ENCODE peak calls at places on chromosomes 12 and 14, in five cellular contexts. One of them, this sample, is unnamed.

GRCh38 chr14:59918824-59919581 is 941 bp upstream of the LRRC9 start:
- DNase-seq in A549: peak; percentile 28
- DNase-seq in AG10803: peak; percentile 31
- DNase-seq in astrocyte of the spinal cord: peak; percentile 55
- DNase-seq in spleen: no peak
- DNase-seq in this sample: peak; percentile 50

GRCh38 chr14:32472081-32472480 is 143.0 kb downstream of the AKAP6 start:
- DNase-seq in AG10803: no peak
- DNase-seq in astrocyte of the spinal cord: no peak
- DNase-seq in spleen: no peak
- DNase-seq in A549: no peak
- DNase-seq in this sample: no peak

GRCh38 chr12:106584104-106585064 is 1.6 kb downstream of the RFX4 start:
- DNase-seq in astrocyte of the spinal cord: no peak
- DNase-seq in spleen: no peak
- DNase-seq in A549: peak; percentile 15
- DNase-seq in AG10803: no peak
- DNase-seq in this sample: no peak

GRCh38 chr12:59699408-59700144 is 103.7 kb downstream of the SLC16A7 start:
- DNase-seq in astrocyte of the spinal cord: peak; percentile 13
- DNase-seq in AG10803: peak; percentile 91
- DNase-seq in spleen: no peak
- DNase-seq in A549: no peak
- DNase-seq in this sample: peak; percentile 9

GRCh38 chr12:78099806-78100205 is 269.1 kb downstream of the NAV3 start:
- DNase-seq in astrocyte of the spinal cord: no peak
- DNase-seq in AG10803: no peak
- DNase-seq in A549: no peak
- DNase-seq in spleen: no peak
- DNase-seq in this sample: no peak

GRCh38 chr12:70364695-70365397 is 1.2 kb upstream of the KCNMB4 start:
- DNase-seq in spleen: no peak
- DNase-seq in A549: peak; percentile 6
- DNase-seq in AG10803: no peak
- DNase-seq in astrocyte of the spinal cord: no peak
- DNase-seq in this sample: no peak

GRCh38 chr14:62125793-62126192 is 363.6 kb downstream of the SNAPC1 start:
- DNase-seq in astrocyte of the spinal cord: no peak
- DNase-seq in spleen: no peak
- DNase-seq in A549: no peak
- DNase-seq in AG10803: no peak
- DNase-seq in this sample: no peak

GRCh38 chr12:115134298-115134697 is 450.3 kb upstream of the TBX3 start:
- DNase-seq in spleen: no peak
- DNase-seq in AG10803: no peak
- DNase-seq in astrocyte of the spinal cord: no peak
- DNase-seq in A549: no peak
- DNase-seq in this sample: no peak

GRCh38 chr14:52355016-52355430 is 40.9 kb downstream of the PTGER2 start:
- DNase-seq in astrocyte of the spinal cord: peak; percentile 94
- DNase-seq in spleen: no peak
- DNase-seq in A549: no peak
- DNase-seq in AG10803: peak; percentile 96
- DNase-seq in this sample: peak; percentile 95

GRCh38 chr14:98591161-98591560 is 680.8 kb downstream of the BCL11B start:
- DNase-seq in A549: no peak
- DNase-seq in spleen: no peak
- DNase-seq in AG10803: no peak
- DNase-seq in astrocyte of the spinal cord: no peak
- DNase-seq in this sample: no peak

GRCh38 chr12:49364989-49365388 is 2.3 kb upstream of the SPATS2 start:
- DNase-seq in spleen: no peak
- DNase-seq in A549: no peak
- DNase-seq in astrocyte of the spinal cord: peak; percentile 75
- DNase-seq in AG10803: peak; percentile 63
- DNase-seq in this sample: no peak

GRCh38 chr14:20560961-20561360 is at the start of gene RNASE9:
- DNase-seq in spleen: no peak
- DNase-seq in A549: no peak
- DNase-seq in astrocyte of the spinal cord: no peak
- DNase-seq in AG10803: no peak
- DNase-seq in this sample: no peak

GRCh38 chr12:109087250-109087649 is 6.0 kb downstream of the ALKBH2 start:
- DNase-seq in A549: no peak
- DNase-seq in spleen: no peak
- DNase-seq in AG10803: no peak
- DNase-seq in astrocyte of the spinal cord: no peak
- DNase-seq in this sample: no peak

GRCh38 chr14:65937804-65938316 is 525.3 kb downstream of the FUT8 start:
- DNase-seq in astrocyte of the spinal cord: no peak
- DNase-seq in spleen: no peak
- DNase-seq in A549: no peak
- DNase-seq in AG10803: no peak
- DNase-seq in this sample: no peak

GRCh38 chr14:98513558-98513957 is 758.4 kb downstream of the BCL11B start:
- DNase-seq in A549: no peak
- DNase-seq in AG10803: no peak
- DNase-seq in spleen: no peak
- DNase-seq in astrocyte of the spinal cord: no peak
- DNase-seq in this sample: no peak

GRCh38 chr14:39488600-39488999 is 56.4 kb upstream of the FBXO33 start:
- DNase-seq in A549: no peak
- DNase-seq in astrocyte of the spinal cord: peak; percentile 12
- DNase-seq in AG10803: peak; percentile 3
- DNase-seq in spleen: no peak
- DNase-seq in this sample: no peak

GRCh38 chr12:96094201-96094600 is 58.8 kb upstream of the LTA4H start:
- DNase-seq in AG10803: no peak
- DNase-seq in A549: no peak
- DNase-seq in astrocyte of the spinal cord: peak; percentile 28
- DNase-seq in spleen: no peak
- DNase-seq in this sample: no peak

GRCh38 chr14:70882771-70883492 is 24.3 kb upstream of the PCNX1 start:
- DNase-seq in AG10803: peak; percentile 68
- DNase-seq in astrocyte of the spinal cord: peak; percentile 62
- DNase-seq in spleen: no peak
- DNase-seq in A549: no peak
- DNase-seq in this sample: no peak

GRCh38 chr12:96187675-96188355 is 6.4 kb upstream of the ELK3 start:
- DNase-seq in astrocyte of the spinal cord: no peak
- DNase-seq in A549: no peak
- DNase-seq in spleen: no peak
- DNase-seq in AG10803: no peak
- DNase-seq in this sample: no peak

GRCh38 chr14:73295198-73295796 is 58.0 kb downstream of the PAPLN start:
- DNase-seq in spleen: no peak
- DNase-seq in astrocyte of the spinal cord: peak; percentile 60
- DNase-seq in AG10803: peak; percentile 35
- DNase-seq in A549: peak; percentile 43
- DNase-seq in this sample: peak; percentile 31

GRCh38 chr14:72898448-72898847 is 4.5 kb upstream of the DPF3 start:
- DNase-seq in AG10803: no peak
- DNase-seq in astrocyte of the spinal cord: no peak
- DNase-seq in A549: no peak
- DNase-seq in spleen: no peak
- DNase-seq in this sample: no peak

GRCh38 chr14:33567003-33567735 is 383.7 kb downstream of the EGLN3 start:
- DNase-seq in spleen: no peak
- DNase-seq in A549: no peak
- DNase-seq in AG10803: no peak
- DNase-seq in astrocyte of the spinal cord: no peak
- DNase-seq in this sample: no peak

GRCh38 chr12:127149226-127149964 is 1117.6 kb upstream of the TMEM132C start:
- DNase-seq in AG10803: peak; percentile 96
- DNase-seq in spleen: no peak
- DNase-seq in astrocyte of the spinal cord: peak; percentile 65
- DNase-seq in A549: no peak
- DNase-seq in this sample: peak; percentile 60

GRCh38 chr12:125518074-125518473 is 452.8 kb downstream of the AACS start:
- DNase-seq in spleen: no peak
- DNase-seq in A549: no peak
- DNase-seq in AG10803: no peak
- DNase-seq in astrocyte of the spinal cord: peak; percentile 5
- DNase-seq in this sample: peak; percentile 37

GRCh38 chr12:45731376-45731775 is 1.9 kb downstream of the ARID2 start:
- DNase-seq in AG10803: no peak
- DNase-seq in A549: no peak
- DNase-seq in astrocyte of the spinal cord: no peak
- DNase-seq in spleen: no peak
- DNase-seq in this sample: no peak

GRCh38 chr14:95064256-95064655 is 93.1 kb downstream of the DICER1 start:
- DNase-seq in astrocyte of the spinal cord: no peak
- DNase-seq in A549: no peak
- DNase-seq in spleen: no peak
- DNase-seq in AG10803: no peak
- DNase-seq in this sample: no peak

GRCh38 chr12:75744607-75745256 is 233.3 kb upstream of the KRR1 start:
- DNase-seq in astrocyte of the spinal cord: no peak
- DNase-seq in spleen: no peak
- DNase-seq in A549: no peak
- DNase-seq in AG10803: no peak
- DNase-seq in this sample: no peak

GRCh38 chr12:108980831-108981618 is 39.8 kb downstream of the SVOP start:
- DNase-seq in AG10803: peak; percentile 85
- DNase-seq in astrocyte of the spinal cord: peak; percentile 20
- DNase-seq in A549: no peak
- DNase-seq in spleen: no peak
- DNase-seq in this sample: no peak

GRCh38 chr14:89444536-89445125 is 27.6 kb upstream of the FOXN3 start:
- DNase-seq in A549: no peak
- DNase-seq in AG10803: peak; percentile 34
- DNase-seq in astrocyte of the spinal cord: no peak
- DNase-seq in spleen: no peak
- DNase-seq in this sample: no peak

GRCh38 chr12:74424778-74425177 is 112.9 kb upstream of the ATXN7L3B start:
- DNase-seq in astrocyte of the spinal cord: no peak
- DNase-seq in A549: no peak
- DNase-seq in AG10803: no peak
- DNase-seq in spleen: no peak
- DNase-seq in this sample: no peak

GRCh38 chr12:118025168-118025567 is 8.7 kb downstream of the RFC5 start:
- DNase-seq in astrocyte of the spinal cord: no peak
- DNase-seq in A549: no peak
- DNase-seq in spleen: no peak
- DNase-seq in AG10803: no peak
- DNase-seq in this sample: no peak

DNA sequence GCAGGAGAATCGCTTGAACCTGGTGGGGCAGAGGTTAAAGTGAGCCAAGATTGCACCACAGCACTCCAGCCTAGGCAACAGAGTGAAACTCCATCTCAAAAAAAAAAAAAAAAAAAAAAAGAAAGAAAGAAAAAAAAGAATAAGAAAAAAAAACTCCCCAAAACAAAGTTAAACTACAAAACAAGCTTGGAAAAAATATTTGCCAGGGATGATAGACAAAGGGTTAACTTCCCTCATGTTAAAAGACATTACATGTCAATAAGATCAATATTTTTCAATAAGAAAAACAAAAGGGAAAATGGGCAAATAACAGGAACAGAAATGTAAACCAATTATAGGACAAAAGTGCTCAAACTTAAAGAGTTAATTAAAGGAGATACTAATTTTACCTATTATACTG is 26.4 kb upstream of the HIGD1C start:
- DNase-seq in spleen: no peak
- DNase-seq in astrocyte of the spinal cord: no peak
- DNase-seq in AG10803: no peak
- DNase-seq in A549: no peak
- DNase-seq in this sample: no peak
- H3K4me3 ChIP-seq in spleen: peak overlapping the region; percentile 66
- H3K4me3 ChIP-seq in astrocyte of the spinal cord: peak overlapping the region; percentile 68
- H3K4me3 ChIP-seq in AG10803: no peak overlapping the region
- H3K4me3 ChIP-seq in A549: no peak overlapping the region
- H3K4me3 ChIP-seq in this sample: peak overlapping the region; percentile 62

GRCh38 chr12:90355701-90356345 is 599.2 kb downstream of the CCER1 start:
- DNase-seq in A549: no peak
- DNase-seq in astrocyte of the spinal cord: no peak
- DNase-seq in spleen: no peak
- DNase-seq in AG10803: no peak
- DNase-seq in this sample: no peak
- TF ChIP-seq CTCF in A549: no peak
- TF ChIP-seq CTCF in astrocyte of the spinal cord: no peak
- TF ChIP-seq CTCF in spleen: no peak
- TF ChIP-seq CTCF in AG10803: no peak
- TF ChIP-seq CTCF in this sample: no peak

DNA sequence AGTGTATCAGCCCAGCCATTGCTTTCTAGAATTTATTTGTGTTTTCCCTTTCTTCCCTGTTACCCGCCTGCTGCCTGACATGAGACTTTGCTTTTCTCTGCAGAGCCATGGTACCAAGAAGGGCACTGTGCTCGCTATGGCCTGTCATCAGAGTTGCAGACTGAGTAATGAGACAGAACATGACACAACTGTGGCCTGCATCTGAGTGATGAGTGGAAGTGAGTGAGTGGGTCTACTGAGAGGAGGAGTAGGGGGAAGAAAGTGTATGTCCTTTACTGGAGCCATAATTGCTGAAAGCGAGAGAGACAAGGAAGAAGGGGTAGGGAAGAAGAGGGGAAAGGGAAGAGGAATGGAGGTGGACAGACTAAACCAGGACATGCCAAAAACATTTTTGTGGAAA is 2.8 kb downstream of the RILPL1 start:
- DNase-seq in spleen: no peak
- DNase-seq in A549: no peak
- DNase-seq in AG10803: no peak
- DNase-seq in astrocyte of the spinal cord: no peak
- DNase-seq in this sample: no peak
- H3K4me3 ChIP-seq in spleen: no peak overlapping the region
- H3K4me3 ChIP-seq in A549: no peak overlapping the region
- H3K4me3 ChIP-seq in AG10803: no peak overlapping the region
- H3K4me3 ChIP-seq in astrocyte of the spinal cord: no peak overlapping the region
- H3K4me3 ChIP-seq in this sample: no peak overlapping the region

DNA sequence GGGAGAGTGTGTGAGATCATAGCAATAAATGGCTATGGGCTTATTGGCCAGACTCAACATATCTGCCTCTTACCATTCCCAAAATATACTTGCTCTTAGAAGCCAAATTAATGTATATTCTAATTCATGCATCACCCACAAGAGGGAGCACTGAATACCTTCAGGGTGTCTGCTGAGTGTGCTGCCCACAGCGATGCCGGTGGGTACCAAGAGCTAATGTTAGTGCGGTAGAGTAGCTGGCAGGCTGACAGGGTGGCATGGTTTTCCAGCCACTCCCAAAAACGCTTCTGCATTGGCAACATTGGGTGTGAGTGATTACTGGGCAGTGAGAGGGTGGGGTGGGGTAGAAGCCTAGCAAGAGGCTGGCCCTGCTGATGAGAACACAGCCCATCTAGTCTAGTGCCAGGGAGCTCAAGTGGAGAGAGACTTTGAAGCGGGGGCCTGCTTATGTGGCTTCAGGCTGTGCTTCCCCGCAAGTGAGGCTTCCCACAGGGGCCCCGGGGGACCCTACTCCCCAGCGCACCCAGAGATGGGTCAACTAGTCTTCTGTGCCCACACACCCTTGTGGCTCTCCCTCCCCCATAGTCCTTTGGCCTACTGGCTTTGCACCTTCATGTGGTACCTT is 9.2 kb upstream of the PLEKHD1 start:
- DNase-seq in AG10803: no peak
- DNase-seq in astrocyte of the spinal cord: peak; percentile 10
- DNase-seq in A549: peak; percentile 35
- DNase-seq in spleen: no peak
- DNase-seq in this sample: no peak
- TF ChIP-seq CTCF in AG10803: peak; percentile 40
- TF ChIP-seq CTCF in astrocyte of the spinal cord: peak; percentile 48
- TF ChIP-seq CTCF in A549: peak; percentile 47
- TF ChIP-seq CTCF in spleen: no peak
- TF ChIP-seq CTCF in this sample: peak; percentile 46

This sample was measured in astrocyte of the cerebellum.